ENCODE peak calls at places on chromosomes 5 and 9, in four cellular contexts. Q is lower leg skin, S is tibial nerve, O is coronary artery. Y is an unnamed sample.

GRCh38 chr9:84230355-84231136 is 110.0 kb downstream of the SLC28A3 start:
- DNase-seq in S (no peak), Q (no peak), O (no peak), Y (no peak)

GRCh38 chr9:38094165-38094564 is 25.1 kb upstream of the SHB start:
- DNase-seq in Q (peak), S (no peak), O (peak), Y (no peak)

GRCh38 chr5:88708682-88709398 is 174.1 kb downstream of the MEF2C start:
- DNase-seq in O (no peak), Q (no peak), S (no peak), Y (no peak)

GRCh38 chr5:151496041-151496484 is 48.7 kb downstream of the SLC36A1 start:
- DNase-seq in O (peak), Q (no peak), S (no peak), Y (no peak)

GRCh38 chr5:149320791-149321330 is 24.4 kb upstream of the GRPEL2 start:
- DNase-seq in Q (peak), O (no peak), S (peak), Y (no peak)

GRCh38 chr9:79711874-79712273 is 140.1 kb downstream of the TLE4 start:
- DNase-seq in Q (no peak), O (no peak), S (no peak), Y (no peak)

GRCh38 chr5:180120221-180121101 is 48.9 kb upstream of the RNF130 start:
- DNase-seq in O (peak), S (no peak), Q (no peak), Y (no peak)

GRCh38 chr5:775960-776861 is 8.3 kb downstream of the ZDHHC11B start:
- DNase-seq in Q (no peak), S (no peak), O (no peak), Y (no peak)

GRCh38 chr5:150641006-150641570 is 628 bp downstream of the SYNPO start:
- DNase-seq in S (peak), Q (no peak), O (no peak), Y (no peak)

GRCh38 chr9:94156549-94157407 is 72.5 kb downstream of the PTPDC1 start:
- DNase-seq in O (no peak), Q (peak), S (peak), Y (no peak)

GRCh38 chr5:146425023-146425422 is 22.1 kb upstream of the TCERG1 start:
- DNase-seq in O (no peak), S (no peak), Q (no peak), Y (no peak)

DNA sequence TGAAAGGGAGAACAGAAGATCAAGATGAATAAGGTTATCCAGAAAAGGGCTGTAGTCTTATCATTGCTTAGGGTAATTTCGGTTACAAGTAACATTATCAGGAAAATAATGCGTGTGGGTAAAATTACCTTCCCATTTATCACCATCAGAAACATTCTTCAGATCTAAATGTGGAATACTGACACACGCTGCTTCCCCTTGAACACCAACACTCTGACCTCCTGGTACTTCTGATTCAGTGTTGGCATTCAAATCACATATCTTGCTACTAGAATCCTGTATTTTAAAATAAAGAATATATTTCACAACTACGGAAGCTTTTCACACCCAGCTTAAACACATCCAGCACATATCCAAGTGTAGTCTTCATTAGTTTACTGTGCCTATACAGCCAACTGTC is 70.2 kb downstream of the PKD2L2 start:
- DNase-seq in Q (no peak), S (no peak), O (no peak), Y (no peak)
- TF ChIP-seq CTCF in Q (no peak), S (no peak), O (no peak), Y (no peak)

GRCh38 chr9:117718701-117719100 is 14.5 kb downstream of the TLR4 start:
- DNase-seq in S (no peak), O (no peak), Q (no peak), Y (no peak)

GRCh38 chr9:117709936-117710335 is 5.7 kb downstream of the TLR4 start:
- DNase-seq in O (no peak), Q (no peak), S (no peak), Y (no peak)

GRCh38 chr9:117715411-117715989 is 11.3 kb downstream of the TLR4 start:
- DNase-seq in S (no peak), Q (no peak), O (no peak), Y (no peak)

GRCh38 chr9:117718085-117718484 is 13.9 kb downstream of the TLR4 start:
- DNase-seq in Q (no peak), S (peak), O (no peak), Y (no peak)

DNA sequence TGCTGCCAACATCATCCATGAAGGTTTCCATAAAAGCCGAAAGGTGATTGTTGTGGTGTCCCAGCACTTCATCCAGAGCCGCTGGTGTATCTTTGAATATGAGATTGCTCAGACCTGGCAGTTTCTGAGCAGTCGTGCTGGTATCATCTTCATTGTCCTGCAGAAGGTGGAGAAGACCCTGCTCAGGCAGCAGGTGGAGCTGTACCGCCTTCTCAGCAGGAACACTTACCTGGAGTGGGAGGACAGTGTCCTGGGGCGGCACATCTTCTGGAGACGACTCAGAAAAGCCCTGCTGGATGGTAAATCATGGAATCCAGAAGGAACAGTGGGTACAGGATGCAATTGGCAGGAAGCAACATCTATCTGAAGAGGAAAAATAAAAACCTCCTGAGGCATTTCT is 10.1 kb downstream of the TLR4 start:
- DNase-seq in O (no peak), S (no peak), Q (no peak), Y (no peak)
- TF ChIP-seq CTCF in O (no peak), S (no peak), Q (no peak), Y (no peak)

GRCh38 chr5:93130623-93131022 is 450.4 kb downstream of the NR2F1-AS1 start:
- DNase-seq in S (no peak), O (no peak), Q (no peak), Y (no peak)
- TF ChIP-seq CTCF in S (no peak), O (no peak), Q (no peak), Y (no peak)

DNA sequence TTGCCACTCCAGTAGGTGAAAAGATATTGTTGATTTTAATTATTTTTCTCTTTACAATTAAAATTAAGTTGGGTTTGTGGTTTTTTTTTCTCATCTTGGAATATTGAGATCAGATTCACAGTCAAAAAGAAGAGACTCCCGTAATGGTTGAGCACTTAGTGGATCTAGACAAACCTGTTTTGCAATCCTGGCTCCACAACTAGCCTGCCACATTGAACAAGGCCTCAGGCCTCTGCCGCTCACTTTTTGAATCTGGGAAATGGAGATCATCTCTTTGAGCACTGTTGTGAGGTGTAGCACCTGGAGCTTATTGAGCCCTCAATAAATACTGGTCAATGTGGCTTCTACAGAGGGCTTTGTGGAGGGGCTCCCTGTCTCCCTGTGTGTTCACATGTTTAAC is 37.1 kb upstream of the RARS1 start:
- DNase-seq in Q (no peak), O (no peak), S (no peak), Y (no peak)
- TF ChIP-seq CTCF in Q (no peak), O (no peak), S (no peak), Y (no peak)

GRCh38 chr9:138103824-138104206 is 226.2 kb downstream of the CACNA1B start:
- DNase-seq in S (no peak), Q (no peak), O (peak), Y (no peak)
- TF ChIP-seq CTCF in S (no peak), Q (no peak), O (no peak), Y (no peak)

GRCh38 chr5:60687927-60688720 is 11.8 kb downstream of the DEPDC1B start:
- DNase-seq in O (no peak), S (no peak), Q (no peak), Y (no peak)
- TF ChIP-seq CTCF in O (no peak), S (no peak), Q (no peak), Y (no peak)

Y was measured in esophagus squamous epithelium.